ENCODE peak calls at places on chromosomes 12 and 14, in four cellular contexts. H is NCI-H510A treated with DMSO at 0.1 percent for 48 hours; Z is activated CD4-positive, alpha-beta T cell treated with anti-CD3 and anti-CD28 coated beads, Interleukin-2, amount 50 U/mL, for 24 hours; R is neuronal stem cell. T is an unnamed sample.

GRCh38 chr14:90698379-90698869 is 117.8 kb downstream of the TTC7B start:
- DNase-seq in H (peak; percentile 78), Z (no peak), R (no peak), T (peak; percentile 81)

GRCh38 chr12:75908961-75909699 is 122.4 kb downstream of the PHLDA1 start:
- DNase-seq in H (peak; percentile 62), Z (no peak), R (no peak), T (peak; percentile 86)

GRCh38 chr12:116434155-116435065 is 124.8 kb upstream of the MAP1LC3B2 start:
- DNase-seq in H (no peak), Z (no peak), R (no peak), T (no peak)

GRCh38 chr14:64387738-64388532 is at the start of gene MTHFD1:
- DNase-seq in H (peak; percentile 98), Z (peak; percentile 96), R (peak; percentile 98), T (peak; percentile 100)

GRCh38 chr14:63682727-63683593 is 41.3 kb upstream of the WDR89 start:
- DNase-seq in H (no peak), Z (no peak), R (no peak), T (no peak)

GRCh38 chr12:122965356-122965755 is 907 bp downstream of the ABCB9 start:
- DNase-seq in H (no peak), Z (no peak), R (no peak), T (no peak)

GRCh38 chr12:30825341-30825740 is 70.6 kb upstream of the CAPRIN2 start:
- DNase-seq in H (no peak), Z (no peak), R (no peak), T (no peak)

GRCh38 chr14:74403619-74404417 is 22.2 kb downstream of the SYNDIG1L start:
- DNase-seq in H (no peak), Z (no peak), R (no peak), T (no peak)

GRCh38 chr12:57461326-57461903 is 1.8 kb downstream of the GLI1 start:
- DNase-seq in H (peak; percentile 41), Z (no peak), R (peak; percentile 65), T (no peak)

GRCh38 chr12:51828951-51829581 is 19.5 kb downstream of the FIGNL2 start:
- DNase-seq in H (no peak), Z (no peak), R (no peak), T (no peak)

GRCh38 chr12:99427104-99427503 is 220.4 kb upstream of the GARIN6 start:
- DNase-seq in H (no peak), Z (no peak), R (no peak), T (no peak)

GRCh38 chr12:57735952-57736742 is 2.4 kb downstream of the AGAP2 start:
- DNase-seq in H (peak; percentile 66), Z (no peak), R (no peak), T (peak; percentile 27)

GRCh38 chr12:132886529-132887477 is 602 bp downstream of the CHFR start:
- DNase-seq in H (no peak), Z (no peak), R (no peak), T (no peak)

GRCh38 chr12:52216107-52216506 is 16.9 kb upstream of the KRT7 start:
- DNase-seq in H (no peak), Z (no peak), R (no peak), T (no peak)

GRCh38 chr14:89915114-89915878 is 39.2 kb downstream of the EFCAB11 start:
- DNase-seq in H (peak; percentile 82), Z (peak; percentile 51), R (peak; percentile 66), T (peak; percentile 49)

GRCh38 chr12:47999816-48000215 is 4.5 kb downstream of the COL2A1 start:
- DNase-seq in H (no peak), Z (no peak), R (no peak), T (no peak)

GRCh38 chr12:22101749-22102243 is 55.8 kb downstream of the CMAS start:
- DNase-seq in H (no peak), Z (no peak), R (no peak), T (no peak)

GRCh38 chr14:52349731-52350130 is 35.6 kb downstream of the PTGER2 start:
- DNase-seq in H (no peak), Z (no peak), R (no peak), T (no peak)